ENCODE peak calls at places on chromosomes 12 and 14, in four cellular contexts. One of them, this sample, is unnamed.

GRCh38 chr12:18658829-18659228 is 79.0 kb downstream of the PLCZ1 start:
- DNase-seq in stomach: no peak
- DNase-seq in uterus: no peak
- DNase-seq in suprapubic skin: no peak
- DNase-seq in this sample: no peak

GRCh38 chr14:50816419-50817047 is 14.4 kb downstream of the NIN start:
- DNase-seq in stomach: no peak
- DNase-seq in uterus: no peak
- DNase-seq in suprapubic skin: no peak
- DNase-seq in this sample: no peak

GRCh38 chr14:65872536-65872935 is 460.0 kb downstream of the FUT8 start:
- DNase-seq in stomach: no peak
- DNase-seq in uterus: no peak
- DNase-seq in suprapubic skin: no peak
- DNase-seq in this sample: no peak

GRCh38 chr12:113149361-113150150 is at the start of gene CFAP73:
- DNase-seq in stomach: peak; percentile 72
- DNase-seq in uterus: no peak
- DNase-seq in suprapubic skin: no peak
- DNase-seq in this sample: no peak

GRCh38 chr12:65956056-65956738 is 131.9 kb downstream of the HMGA2 start:
- DNase-seq in stomach: no peak
- DNase-seq in uterus: no peak
- DNase-seq in suprapubic skin: no peak
- DNase-seq in this sample: no peak

GRCh38 chr12:89353188-89353822 is 1.0 kb upstream of the DUSP6 start:
- DNase-seq in stomach: peak; percentile 73
- DNase-seq in uterus: peak; percentile 52
- DNase-seq in suprapubic skin: peak; percentile 85
- DNase-seq in this sample: peak; percentile 42

GRCh38 chr14:71165121-71165574 is 257.9 kb downstream of the PCNX1 start:
- DNase-seq in stomach: no peak
- DNase-seq in uterus: no peak
- DNase-seq in suprapubic skin: no peak
- DNase-seq in this sample: no peak

GRCh38 chr14:79809849-79810612 is 401.3 kb downstream of the DIO2 start:
- DNase-seq in stomach: no peak
- DNase-seq in uterus: no peak
- DNase-seq in suprapubic skin: no peak
- DNase-seq in this sample: no peak

GRCh38 chr12:12488823-12489528 is 73.7 kb downstream of the DUSP16 start:
- DNase-seq in stomach: no peak
- DNase-seq in uterus: no peak
- DNase-seq in suprapubic skin: no peak
- DNase-seq in this sample: no peak

GRCh38 chr12:46998811-46999368 is 80.5 kb upstream of the PCED1B start:
- DNase-seq in stomach: no peak
- DNase-seq in uterus: no peak
- DNase-seq in suprapubic skin: no peak
- DNase-seq in this sample: no peak

GRCh38 chr14:32006267-32007110 is 70.6 kb upstream of the ARHGAP5 start:
- DNase-seq in stomach: no peak
- DNase-seq in uterus: no peak
- DNase-seq in suprapubic skin: no peak
- DNase-seq in this sample: no peak

GRCh38 chr12:81329088-81329487 is 251.2 kb downstream of the ACSS3 start:
- DNase-seq in stomach: no peak
- DNase-seq in uterus: no peak
- DNase-seq in suprapubic skin: no peak
- DNase-seq in this sample: no peak

GRCh38 chr12:131911251-131911650 is 16.8 kb downstream of the ULK1 start:
- DNase-seq in stomach: no peak
- DNase-seq in uterus: no peak
- DNase-seq in suprapubic skin: no peak
- DNase-seq in this sample: no peak

GRCh38 chr12:124036117-124037109 is 63.4 kb downstream of the ZNF664 start:
- DNase-seq in stomach: peak; percentile 50
- DNase-seq in uterus: peak; percentile 48
- DNase-seq in suprapubic skin: no peak
- DNase-seq in this sample: no peak

GRCh38 chr12:101785671-101786070 is 45.1 kb downstream of the GNPTAB start:
- DNase-seq in stomach: no peak
- DNase-seq in uterus: no peak
- DNase-seq in suprapubic skin: no peak
- DNase-seq in this sample: no peak

GRCh38 chr14:88542857-88543795 is 11.7 kb downstream of the PTPN21 start:
- DNase-seq in stomach: no peak
- DNase-seq in uterus: no peak
- DNase-seq in suprapubic skin: no peak
- DNase-seq in this sample: no peak
- TF ChIP-seq POLR2A in stomach: no peak
- TF ChIP-seq POLR2A in uterus: no peak
- TF ChIP-seq POLR2A in suprapubic skin: no peak
- TF ChIP-seq POLR2A in this sample: no peak

GRCh38 chr14:54337314-54337713 is 59.5 kb upstream of the CDKN3 start:
- DNase-seq in stomach: no peak
- DNase-seq in uterus: no peak
- DNase-seq in suprapubic skin: no peak
- DNase-seq in this sample: no peak

GRCh38 chr14:54342806-54343205 is 54.0 kb upstream of the CDKN3 start:
- DNase-seq in stomach: no peak
- DNase-seq in uterus: no peak
- DNase-seq in suprapubic skin: no peak
- DNase-seq in this sample: no peak

GRCh38 chr14:54335569-54336155 is 61.1 kb upstream of the CDKN3 start:
- DNase-seq in stomach: no peak
- DNase-seq in uterus: no peak
- DNase-seq in suprapubic skin: no peak
- DNase-seq in this sample: no peak

GRCh38 chr14:54339771-54340170 is 57.0 kb upstream of the CDKN3 start:
- DNase-seq in stomach: no peak
- DNase-seq in uterus: no peak
- DNase-seq in suprapubic skin: no peak
- DNase-seq in this sample: no peak

DNA sequence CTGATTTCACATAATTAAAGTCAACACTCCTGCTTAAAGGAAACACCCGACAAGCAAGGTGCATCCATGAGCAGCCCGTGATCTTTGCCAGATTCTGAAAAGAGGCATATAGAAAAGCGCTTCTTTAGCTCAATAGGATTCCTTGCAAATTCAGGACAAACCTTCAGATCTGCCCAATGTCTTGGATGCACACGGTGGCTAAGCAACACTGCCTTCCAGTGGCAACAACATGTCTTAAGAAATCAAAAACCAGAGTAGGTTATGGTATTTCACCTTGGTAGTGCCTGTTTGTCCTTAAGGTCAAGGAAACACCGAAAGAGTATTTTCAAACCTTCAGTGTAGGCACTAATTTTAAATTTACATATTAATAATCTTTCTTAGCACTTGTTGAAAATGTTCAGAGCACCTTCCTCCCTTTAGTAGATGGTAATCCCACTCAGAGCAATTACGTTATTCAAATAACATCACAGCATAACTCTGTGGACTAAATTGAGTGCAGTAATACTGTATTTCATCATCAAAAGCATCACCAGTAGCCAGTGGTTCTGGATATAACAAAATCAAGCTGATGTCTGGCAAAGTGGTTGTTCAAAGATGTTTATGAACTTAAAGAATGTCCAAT is 58.0 kb upstream of the CDKN3 start:
- DNase-seq in stomach: no peak
- DNase-seq in uterus: no peak
- DNase-seq in suprapubic skin: no peak
- DNase-seq in this sample: no peak
- TF ChIP-seq CTCF in stomach: no peak
- TF ChIP-seq CTCF in uterus: no peak
- TF ChIP-seq CTCF in suprapubic skin: peak; percentile 11
- TF ChIP-seq CTCF in this sample: no peak

DNA sequence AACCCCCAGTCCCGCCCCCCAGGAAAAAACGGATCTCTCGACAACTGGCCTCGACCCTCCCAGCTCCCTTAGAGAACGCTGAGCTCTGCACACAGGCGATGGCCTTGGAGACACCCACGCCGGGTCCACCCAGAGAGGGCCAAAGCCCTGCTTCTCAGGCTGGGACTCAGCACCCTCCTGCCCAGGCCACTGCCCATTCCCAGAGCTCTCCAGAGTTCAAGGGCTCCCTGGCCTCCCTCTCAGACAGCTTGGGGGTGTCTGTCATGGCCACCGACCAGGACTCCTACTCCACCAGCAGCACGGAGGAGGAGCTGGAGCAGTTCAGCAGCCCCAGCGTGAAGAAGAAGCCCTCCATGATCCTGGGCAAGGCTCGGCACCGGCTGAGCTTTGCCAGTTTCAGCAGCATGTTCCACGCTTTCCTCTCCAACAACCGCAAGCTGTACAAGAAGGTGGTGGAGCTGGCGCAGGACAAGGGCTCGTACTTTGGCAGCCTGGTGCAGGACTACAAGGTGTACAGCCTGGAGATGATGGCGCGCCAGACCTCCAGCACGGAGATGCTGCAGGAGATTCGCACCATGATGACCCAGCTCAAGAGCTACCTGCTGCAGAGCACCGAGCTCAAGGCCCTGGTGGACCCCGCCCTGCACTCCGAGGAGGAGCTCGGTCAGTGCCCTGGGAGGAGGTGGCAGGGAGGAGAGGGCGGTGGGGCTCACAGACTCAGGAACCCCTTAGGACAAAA is 95.8 kb downstream of the LGMN start:
- DNase-seq in stomach: no peak
- DNase-seq in uterus: no peak
- DNase-seq in suprapubic skin: no peak
- DNase-seq in this sample: no peak
- TF ChIP-seq POLR2A in stomach: no peak
- TF ChIP-seq POLR2A in uterus: no peak
- TF ChIP-seq POLR2A in suprapubic skin: no peak
- TF ChIP-seq POLR2A in this sample: no peak

DNA sequence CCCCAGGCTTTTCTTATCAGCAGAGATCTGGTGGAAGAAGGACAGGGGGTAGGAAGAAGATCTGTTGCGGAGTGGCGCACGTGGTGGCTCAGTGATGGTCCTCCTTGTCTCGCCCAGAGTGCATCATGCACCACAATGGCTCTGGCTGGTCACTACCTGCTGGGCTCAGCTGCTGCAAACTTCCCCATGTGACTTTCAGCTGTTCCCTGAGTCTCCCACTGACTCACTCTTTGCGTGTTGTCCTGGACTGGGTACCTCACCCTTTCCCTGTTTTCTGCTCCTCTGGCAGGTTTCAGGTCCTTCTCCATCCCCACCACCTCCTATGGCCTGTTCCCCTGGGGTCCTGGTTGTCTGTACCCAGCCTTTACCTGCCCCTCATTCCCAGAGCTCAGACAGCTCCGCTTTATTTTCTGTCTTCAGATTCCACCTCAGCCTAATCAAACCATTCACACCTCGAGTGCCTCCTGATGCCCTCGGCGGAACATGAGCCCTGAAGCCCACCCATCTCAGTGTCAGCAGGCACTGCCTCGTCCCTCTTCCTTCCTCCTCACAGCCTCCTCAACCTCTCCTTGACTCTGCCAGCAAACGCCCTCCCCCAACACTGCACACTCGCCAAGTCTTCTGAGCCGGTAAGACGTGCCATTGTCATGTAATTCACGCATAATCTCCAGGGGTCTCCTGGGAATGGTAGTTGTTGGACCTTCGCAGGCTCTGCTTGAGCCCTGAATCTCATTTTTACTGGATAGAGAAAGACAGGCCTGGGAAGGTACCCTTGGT is 1.8 kb downstream of the C1R start:
- DNase-seq in stomach: no peak
- DNase-seq in uterus: no peak
- DNase-seq in suprapubic skin: peak; percentile 63
- DNase-seq in this sample: no peak
- TF ChIP-seq CTCF in stomach: no peak
- TF ChIP-seq CTCF in uterus: no peak
- TF ChIP-seq CTCF in suprapubic skin: no peak
- TF ChIP-seq CTCF in this sample: no peak

GRCh38 chr14:73026845-73027542 is at the start of gene ZFYVE1:
- DNase-seq in stomach: peak; percentile 97
- DNase-seq in uterus: peak; percentile 96
- DNase-seq in suprapubic skin: peak; percentile 98
- DNase-seq in this sample: peak; percentile 99
- TF ChIP-seq POLR2A in stomach: no peak
- TF ChIP-seq POLR2A in uterus: peak; percentile 63
- TF ChIP-seq POLR2A in suprapubic skin: peak; percentile 73
- TF ChIP-seq POLR2A in this sample: no peak